ENCODE peak calls at places on chromosomes 16 and 17, in seven cellular contexts. O is NCI-H1436; D is astrocyte of the spinal cord; S is left ventricle myocardium inferior; B is activated CD4-positive, alpha-beta T cell treated with anti-CD3 and anti-CD28 coated beads for 24 hours; U is fibroblast of lung; V is NCI-H1694. T is an unnamed sample.

GRCh38 chr16:30136971-30137601 is 14.1 kb upstream of the MAPK3 start:
- DNase-seq in O (no peak), U (no peak), B (no peak), D (no peak), V (no peak), S (no peak), T (no peak)

GRCh38 chr16:29000019-29000418 is 15.2 kb downstream of the LAT start:
- DNase-seq in D (no peak), U (no peak), B (no peak), O (no peak), S (no peak), V (no peak), T (no peak)

GRCh38 chr17:43314582-43314981 is 80.8 kb upstream of the RNU2-1 start:
- DNase-seq in O (no peak), S (no peak), U (no peak), D (peak; percentile 23), B (no peak), V (no peak), T (no peak)

GRCh38 chr17:43976956-43977837 is 23.5 kb upstream of the PYY start:
- DNase-seq in V (no peak), O (no peak), S (no peak), B (no peak), D (no peak), U (no peak), T (no peak)

GRCh38 chr16:89420204-89420603 is 70.2 kb downstream of the ANKRD11 start:
- DNase-seq in B (no peak), D (no peak), S (no peak), U (no peak), O (no peak), V (no peak), T (no peak)

GRCh38 chr17:80441133-80441578 is 26.2 kb downstream of the ENDOV start:
- DNase-seq in O (peak; percentile 77), D (peak; percentile 23), B (peak; percentile 41), U (peak; percentile 28), V (no peak), S (peak; percentile 34), T (no peak)

GRCh38 chr17:43334744-43335400 is 63.9 kb upstream of the ARL4D start:
- DNase-seq in V (no peak), U (no peak), S (no peak), O (no peak), D (no peak), B (no peak), T (no peak)

GRCh38 chr17:33779399-33779697 is 475.7 kb upstream of the CCL2 start:
- DNase-seq in D (no peak), U (no peak), O (no peak), V (no peak), B (no peak), S (no peak), T (no peak)

GRCh38 chr17:21165922-21166598 is 39.3 kb downstream of the DHRS7B start:
- DNase-seq in S (peak; percentile 80), U (no peak), B (no peak), V (no peak), D (no peak), O (no peak), T (no peak)

GRCh38 chr16:30628628-30629342 is 18.6 kb upstream of the ZNF689 start:
- DNase-seq in S (peak; percentile 88), V (peak; percentile 71), B (peak; percentile 96), D (peak; percentile 60), U (peak; percentile 43), O (peak; percentile 67), T (peak; percentile 87)

GRCh38 chr16:12573730-12574383 is 229.8 kb downstream of the CPPED1 start:
- DNase-seq in S (peak; percentile 34), D (peak; percentile 39), O (peak; percentile 40), V (no peak), U (peak; percentile 14), B (peak; percentile 69), T (no peak)

GRCh38 chr17:42276609-42277341 is 584 bp upstream of the STAT5B start:
- DNase-seq in S (peak; percentile 70), D (peak; percentile 83), V (no peak), B (no peak), U (peak; percentile 85), O (no peak), T (no peak)

GRCh38 chr17:73952136-73952497 is 251.4 kb upstream of the RPL38 start:
- DNase-seq in O (peak; percentile 64), U (no peak), D (no peak), S (no peak), V (no peak), B (no peak), T (no peak)

GRCh38 chr17:43220511-43221125 is 7.8 kb downstream of the CCDC200 start:
- DNase-seq in U (no peak), S (no peak), B (no peak), V (no peak), D (no peak), O (no peak), T (no peak)

GRCh38 chr17:1490643-1491405 is 1.7 kb downstream of the MYO1C start:
- DNase-seq in V (peak; percentile 61), O (peak; percentile 23), D (peak; percentile 31), S (peak; percentile 83), U (peak; percentile 39), B (peak; percentile 65), T (no peak)

GRCh38 chr16:61887903-61888302 is 148.3 kb downstream of the CDH8 start:
- DNase-seq in V (no peak), S (peak; percentile 10), U (peak; percentile 74), O (no peak), D (peak; percentile 54), B (no peak), T (no peak)

GRCh38 chr16:84652565-84652964 is 4.3 kb downstream of the KLHL36 start:
- DNase-seq in V (no peak), U (no peak), B (no peak), S (no peak), D (no peak), O (no peak), T (no peak)

GRCh38 chr16:70429888-70430666 is 8.8 kb downstream of the ST3GAL2 start:
- DNase-seq in V (no peak), B (no peak), S (no peak), D (no peak), U (no peak), O (no peak), T (no peak)

GRCh38 chr17:19269102-19269501 is 31.9 kb downstream of the EPN2 start:
- DNase-seq in U (no peak), B (no peak), S (no peak), V (no peak), D (no peak), O (no peak), T (no peak)

GRCh38 chr16:85136705-85137322 is 24.5 kb upstream of the CIBAR2 start:
- DNase-seq in O (no peak), S (peak; percentile 52), U (no peak), V (no peak), D (peak; percentile 32), B (no peak), T (no peak)

GRCh38 chr16:57537194-57537505 is 779 bp upstream of the CCDC102A start:
- DNase-seq in D (no peak), U (no peak), B (no peak), S (no peak), V (no peak), O (no peak), T (no peak)

GRCh38 chr16:80669673-80670072 is 128.9 kb downstream of the DYNLRB2 start:
- DNase-seq in S (no peak), D (no peak), O (no peak), V (no peak), B (no peak), U (no peak), T (no peak)

GRCh38 chr17:3730881-3731429 is 7.3 kb downstream of the HASPIN start:
- DNase-seq in S (no peak), V (no peak), D (peak; percentile 35), B (no peak), O (no peak), U (peak; percentile 67), T (no peak)

GRCh38 chr16:81127051-81127450 is 30.9 kb upstream of the GCSH start:
- DNase-seq in S (no peak), O (no peak), B (no peak), V (no peak), D (peak; percentile 18), U (peak; percentile 9), T (no peak)

GRCh38 chr17:40542562-40543411 is 22.5 kb downstream of the CCR7 start:
- DNase-seq in U (peak; percentile 90), O (peak; percentile 33), V (peak; percentile 22), S (peak; percentile 83), B (peak; percentile 39), D (peak; percentile 98), T (no peak)

GRCh38 chr17:78915872-78916632 is 9.1 kb downstream of the TIMP2 start:
- DNase-seq in V (no peak), O (no peak), D (no peak), S (peak; percentile 57), U (peak; percentile 66), B (no peak), T (no peak)

GRCh38 chr16:11257131-11257938 is 1.3 kb upstream of the SOCS1 start:
- DNase-seq in D (peak; percentile 82), B (no peak), U (peak; percentile 70), V (peak; percentile 66), O (peak; percentile 51), S (peak; percentile 79), T (peak; percentile 73)

GRCh38 chr17:58105093-58105492 is 21.9 kb downstream of the DYNLL2 start:
- DNase-seq in U (no peak), O (no peak), V (no peak), B (no peak), D (no peak), S (no peak), T (no peak)

GRCh38 chr16:48277158-48277557 is 29.8 kb upstream of the ABCC11 start:
- DNase-seq in O (peak; percentile 16), U (no peak), V (no peak), B (no peak), D (no peak), S (no peak), T (no peak)

GRCh38 chr16:87570938-87571867 is 31.1 kb upstream of the JPH3 start:
- DNase-seq in D (peak; percentile 29), B (peak; percentile 17), O (peak; percentile 43), S (peak; percentile 47), U (peak; percentile 88), V (peak; percentile 24), T (no peak)

GRCh38 chr17:16052486-16052885 is 52.9 kb downstream of the TTC19 start:
- DNase-seq in U (peak; percentile 46), V (no peak), D (no peak), O (no peak), S (no peak), B (no peak), T (no peak)

GRCh38 chr17:44198721-44199552 is 747 bp downstream of the ATXN7L3 start:
- DNase-seq in V (no peak), U (peak; percentile 30), B (no peak), S (peak; percentile 67), D (peak; percentile 36), O (peak; percentile 52), T (peak; percentile 60)

GRCh38 chr16:971582-971905 is 760 bp upstream of the LMF1 start:
- DNase-seq in O (no peak), U (no peak), V (no peak), D (no peak), S (no peak), B (no peak), T (no peak)

GRCh38 chr17:74019860-74020259 is 183.6 kb upstream of the RPL38 start:
- DNase-seq in U (no peak), D (no peak), S (no peak), V (no peak), B (no peak), O (no peak), T (no peak)

GRCh38 chr17:17028059-17028877 is 14.0 kb upstream of the MPRIP start:
- DNase-seq in D (peak; percentile 78), U (peak; percentile 94), O (peak; percentile 68), V (peak; percentile 93), B (no peak), S (peak; percentile 77), T (no peak)

T was measured in NCI-H1930.